ENCODE peak calls at places on chromosomes 5 and 9, in ten cellular contexts. One of them, this sample, is unnamed.

GRCh38 chr9:134987906-134988700 is 70.4 kb upstream of the FCN1 start:
- DNase-seq in Peyer's patch: no peak
- DNase-seq in IMR-90: no peak
- DNase-seq in left ventricle myocardium inferior: no peak
- DNase-seq in dorsolateral prefrontal cortex: peak; percentile 23
- DNase-seq in psoas muscle: no peak
- DNase-seq in heart right ventricle: no peak
- DNase-seq in body of pancreas: peak; percentile 45
- DNase-seq in upper lobe of right lung: peak; percentile 58
- DNase-seq in A549: no peak
- DNase-seq in this sample: no peak

GRCh38 chr9:7011395-7012067 is 253.8 kb downstream of the KDM4C start:
- DNase-seq in Peyer's patch: no peak
- DNase-seq in IMR-90: no peak
- DNase-seq in A549: no peak
- DNase-seq in upper lobe of right lung: no peak
- DNase-seq in dorsolateral prefrontal cortex: no peak
- DNase-seq in left ventricle myocardium inferior: no peak
- DNase-seq in psoas muscle: no peak
- DNase-seq in body of pancreas: no peak
- DNase-seq in heart right ventricle: no peak
- DNase-seq in this sample: no peak

GRCh38 chr9:3478549-3478953 is 47.2 kb downstream of the RFX3 start:
- DNase-seq in body of pancreas: no peak
- DNase-seq in dorsolateral prefrontal cortex: no peak
- DNase-seq in left ventricle myocardium inferior: no peak
- DNase-seq in upper lobe of right lung: no peak
- DNase-seq in A549: no peak
- DNase-seq in psoas muscle: no peak
- DNase-seq in Peyer's patch: no peak
- DNase-seq in heart right ventricle: no peak
- DNase-seq in IMR-90: no peak
- DNase-seq in this sample: no peak

GRCh38 chr9:112884086-112884485 is 6.6 kb downstream of the SLC46A2 start:
- DNase-seq in upper lobe of right lung: no peak
- DNase-seq in A549: no peak
- DNase-seq in left ventricle myocardium inferior: no peak
- DNase-seq in IMR-90: peak; percentile 50
- DNase-seq in psoas muscle: no peak
- DNase-seq in heart right ventricle: no peak
- DNase-seq in body of pancreas: no peak
- DNase-seq in Peyer's patch: no peak
- DNase-seq in dorsolateral prefrontal cortex: no peak
- DNase-seq in this sample: no peak

GRCh38 chr5:72956324-72957140 is 691 bp downstream of the FCHO2 start:
- DNase-seq in psoas muscle: peak; percentile 78
- DNase-seq in upper lobe of right lung: peak; percentile 83
- DNase-seq in A549: peak; percentile 59
- DNase-seq in Peyer's patch: peak; percentile 71
- DNase-seq in body of pancreas: peak; percentile 58
- DNase-seq in IMR-90: peak; percentile 56
- DNase-seq in left ventricle myocardium inferior: peak; percentile 64
- DNase-seq in dorsolateral prefrontal cortex: peak; percentile 70
- DNase-seq in heart right ventricle: peak; percentile 50
- DNase-seq in this sample: peak; percentile 70

GRCh38 chr5:57653636-57654290 is 171.2 kb upstream of the ACTBL2 start:
- DNase-seq in IMR-90: no peak
- DNase-seq in Peyer's patch: no peak
- DNase-seq in psoas muscle: no peak
- DNase-seq in dorsolateral prefrontal cortex: no peak
- DNase-seq in body of pancreas: no peak
- DNase-seq in A549: no peak
- DNase-seq in heart right ventricle: no peak
- DNase-seq in upper lobe of right lung: no peak
- DNase-seq in left ventricle myocardium inferior: no peak
- DNase-seq in this sample: no peak

GRCh38 chr9:37156781-37157356 is 36.5 kb downstream of the ZCCHC7 start:
- DNase-seq in dorsolateral prefrontal cortex: no peak
- DNase-seq in body of pancreas: no peak
- DNase-seq in IMR-90: peak; percentile 38
- DNase-seq in psoas muscle: no peak
- DNase-seq in A549: no peak
- DNase-seq in upper lobe of right lung: no peak
- DNase-seq in Peyer's patch: no peak
- DNase-seq in heart right ventricle: no peak
- DNase-seq in left ventricle myocardium inferior: no peak
- DNase-seq in this sample: no peak

GRCh38 chr9:136219276-136219675 is 14.3 kb upstream of the LHX3 start:
- DNase-seq in heart right ventricle: no peak
- DNase-seq in dorsolateral prefrontal cortex: no peak
- DNase-seq in IMR-90: peak; percentile 58
- DNase-seq in left ventricle myocardium inferior: no peak
- DNase-seq in Peyer's patch: no peak
- DNase-seq in psoas muscle: no peak
- DNase-seq in A549: no peak
- DNase-seq in upper lobe of right lung: no peak
- DNase-seq in body of pancreas: no peak
- DNase-seq in this sample: no peak

GRCh38 chr5:39238366-39239105 is 19.2 kb upstream of the FYB1 start:
- DNase-seq in dorsolateral prefrontal cortex: no peak
- DNase-seq in left ventricle myocardium inferior: no peak
- DNase-seq in heart right ventricle: no peak
- DNase-seq in A549: no peak
- DNase-seq in body of pancreas: no peak
- DNase-seq in IMR-90: no peak
- DNase-seq in Peyer's patch: no peak
- DNase-seq in upper lobe of right lung: no peak
- DNase-seq in psoas muscle: no peak
- DNase-seq in this sample: no peak

GRCh38 chr5:39240750-39241149 is 21.4 kb upstream of the FYB1 start:
- DNase-seq in Peyer's patch: no peak
- DNase-seq in IMR-90: no peak
- DNase-seq in upper lobe of right lung: no peak
- DNase-seq in psoas muscle: no peak
- DNase-seq in left ventricle myocardium inferior: no peak
- DNase-seq in body of pancreas: no peak
- DNase-seq in A549: no peak
- DNase-seq in heart right ventricle: no peak
- DNase-seq in dorsolateral prefrontal cortex: no peak
- DNase-seq in this sample: no peak

GRCh38 chr5:39235648-39236047 is 16.3 kb upstream of the FYB1 start:
- DNase-seq in body of pancreas: no peak
- DNase-seq in left ventricle myocardium inferior: no peak
- DNase-seq in psoas muscle: no peak
- DNase-seq in A549: no peak
- DNase-seq in upper lobe of right lung: no peak
- DNase-seq in heart right ventricle: no peak
- DNase-seq in dorsolateral prefrontal cortex: no peak
- DNase-seq in Peyer's patch: no peak
- DNase-seq in IMR-90: no peak
- DNase-seq in this sample: no peak

GRCh38 chr5:39233783-39234182 is 14.4 kb upstream of the FYB1 start:
- DNase-seq in heart right ventricle: no peak
- DNase-seq in Peyer's patch: no peak
- DNase-seq in A549: no peak
- DNase-seq in psoas muscle: no peak
- DNase-seq in left ventricle myocardium inferior: no peak
- DNase-seq in upper lobe of right lung: no peak
- DNase-seq in dorsolateral prefrontal cortex: no peak
- DNase-seq in IMR-90: no peak
- DNase-seq in body of pancreas: no peak
- DNase-seq in this sample: no peak

DNA sequence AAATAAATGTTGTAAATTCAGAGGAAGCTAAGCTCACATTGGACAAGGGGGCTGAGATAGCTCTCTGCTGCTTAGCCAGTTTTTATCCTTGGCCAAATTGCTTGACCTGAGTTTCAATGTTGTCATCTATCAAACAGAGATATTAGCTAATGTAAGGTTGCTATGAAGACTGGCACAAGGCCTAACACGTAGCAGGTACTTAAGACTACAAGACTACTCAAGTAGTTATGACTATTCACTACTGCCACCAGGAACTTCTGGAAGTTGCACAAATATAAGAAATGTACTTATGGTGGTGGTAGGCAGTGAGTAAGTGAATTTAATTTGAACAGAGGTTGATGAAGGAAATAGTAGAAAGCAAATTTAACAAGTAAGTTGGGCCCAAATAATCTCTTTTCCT is 17.4 kb upstream of the FYB1 start:
- DNase-seq in heart right ventricle: no peak
- DNase-seq in upper lobe of right lung: no peak
- DNase-seq in body of pancreas: no peak
- DNase-seq in Peyer's patch: no peak
- DNase-seq in left ventricle myocardium inferior: no peak
- DNase-seq in IMR-90: no peak
- DNase-seq in A549: no peak
- DNase-seq in psoas muscle: no peak
- DNase-seq in dorsolateral prefrontal cortex: no peak
- DNase-seq in this sample: no peak
- H3K27ac ChIP-seq in heart right ventricle: no peak overlapping the region
- H3K27ac ChIP-seq in upper lobe of right lung: no peak overlapping the region
- H3K27ac ChIP-seq in body of pancreas: no peak overlapping the region
- H3K27ac ChIP-seq in Peyer's patch: no peak overlapping the region
- H3K27ac ChIP-seq in left ventricle myocardium inferior: no peak overlapping the region
- H3K27ac ChIP-seq in IMR-90: no peak overlapping the region
- H3K27ac ChIP-seq in A549: no peak overlapping the region
- H3K27ac ChIP-seq in psoas muscle: no peak overlapping the region
- H3K27ac ChIP-seq in dorsolateral prefrontal cortex: no peak overlapping the region
- H3K27ac ChIP-seq in this sample: no peak overlapping the region

GRCh38 chr9:137268538-137269201 is 8.9 kb upstream of the TOR4A start:
- DNase-seq in A549: no peak
- DNase-seq in IMR-90: no peak
- DNase-seq in upper lobe of right lung: no peak
- DNase-seq in psoas muscle: no peak
- DNase-seq in dorsolateral prefrontal cortex: no peak
- DNase-seq in left ventricle myocardium inferior: no peak
- DNase-seq in Peyer's patch: no peak
- DNase-seq in body of pancreas: no peak
- DNase-seq in heart right ventricle: peak; percentile 34
- DNase-seq in this sample: no peak

GRCh38 chr9:137269231-137269772 is 8.2 kb upstream of the TOR4A start:
- DNase-seq in psoas muscle: peak; percentile 87
- DNase-seq in Peyer's patch: peak; percentile 77
- DNase-seq in upper lobe of right lung: peak; percentile 89
- DNase-seq in heart right ventricle: peak; percentile 62
- DNase-seq in left ventricle myocardium inferior: no peak
- DNase-seq in IMR-90: peak; percentile 60
- DNase-seq in body of pancreas: peak; percentile 80
- DNase-seq in A549: peak; percentile 58
- DNase-seq in dorsolateral prefrontal cortex: no peak
- DNase-seq in this sample: peak; percentile 39

GRCh38 chr9:137266589-137267453 is 10.7 kb upstream of the TOR4A start:
- DNase-seq in A549: no peak
- DNase-seq in upper lobe of right lung: peak; percentile 58
- DNase-seq in psoas muscle: no peak
- DNase-seq in body of pancreas: no peak
- DNase-seq in Peyer's patch: no peak
- DNase-seq in dorsolateral prefrontal cortex: no peak
- DNase-seq in IMR-90: no peak
- DNase-seq in heart right ventricle: no peak
- DNase-seq in left ventricle myocardium inferior: no peak
- DNase-seq in this sample: peak; percentile 63

GRCh38 chr9:137266162-137266527 is 11.0 kb downstream of the NELFB start:
- DNase-seq in psoas muscle: no peak
- DNase-seq in heart right ventricle: peak; percentile 43
- DNase-seq in A549: no peak
- DNase-seq in IMR-90: no peak
- DNase-seq in body of pancreas: no peak
- DNase-seq in dorsolateral prefrontal cortex: no peak
- DNase-seq in left ventricle myocardium inferior: no peak
- DNase-seq in Peyer's patch: no peak
- DNase-seq in upper lobe of right lung: peak; percentile 61
- DNase-seq in this sample: peak; percentile 39

DNA sequence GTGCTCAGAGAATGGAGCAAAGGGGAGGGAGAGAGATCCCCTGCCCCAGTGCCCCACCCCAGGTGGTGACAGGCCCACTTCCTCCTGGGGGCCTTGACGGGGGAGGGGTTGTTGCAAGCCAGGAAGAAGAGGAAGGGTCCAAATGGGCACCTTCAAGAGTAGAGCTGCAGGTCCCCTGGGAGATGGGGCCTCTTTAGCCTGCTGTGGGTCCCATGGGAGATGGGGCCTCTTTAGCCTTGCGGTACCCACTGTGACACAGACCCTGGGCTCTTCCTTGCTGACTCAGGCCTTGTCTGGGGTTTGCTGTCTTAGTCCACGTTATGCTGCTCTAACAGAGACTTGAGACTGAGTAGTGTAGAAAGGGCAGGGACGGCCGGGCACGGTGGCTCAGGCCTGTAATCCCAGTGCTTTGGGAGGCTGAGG is 9.6 kb upstream of the TOR4A start:
- DNase-seq in body of pancreas: no peak
- DNase-seq in left ventricle myocardium inferior: no peak
- DNase-seq in Peyer's patch: peak; percentile 79
- DNase-seq in A549: no peak
- DNase-seq in psoas muscle: no peak
- DNase-seq in upper lobe of right lung: no peak
- DNase-seq in dorsolateral prefrontal cortex: no peak
- DNase-seq in heart right ventricle: no peak
- DNase-seq in IMR-90: peak; percentile 15
- DNase-seq in this sample: peak; percentile 44
- H3K27ac ChIP-seq in body of pancreas: peak overlapping the region; percentile 9
- H3K27ac ChIP-seq in left ventricle myocardium inferior: peak overlapping the region; percentile 86
- H3K27ac ChIP-seq in Peyer's patch: no peak overlapping the region
- H3K27ac ChIP-seq in A549: peak overlapping the region; percentile 56
- H3K27ac ChIP-seq in psoas muscle: peak overlapping the region; percentile 91
- H3K27ac ChIP-seq in upper lobe of right lung: peak overlapping the region; percentile 76
- H3K27ac ChIP-seq in dorsolateral prefrontal cortex: no peak overlapping the region
- H3K27ac ChIP-seq in heart right ventricle: peak overlapping the region; percentile 86
- H3K27ac ChIP-seq in IMR-90: no peak overlapping the region
- H3K27ac ChIP-seq in this sample: no peak overlapping the region

DNA sequence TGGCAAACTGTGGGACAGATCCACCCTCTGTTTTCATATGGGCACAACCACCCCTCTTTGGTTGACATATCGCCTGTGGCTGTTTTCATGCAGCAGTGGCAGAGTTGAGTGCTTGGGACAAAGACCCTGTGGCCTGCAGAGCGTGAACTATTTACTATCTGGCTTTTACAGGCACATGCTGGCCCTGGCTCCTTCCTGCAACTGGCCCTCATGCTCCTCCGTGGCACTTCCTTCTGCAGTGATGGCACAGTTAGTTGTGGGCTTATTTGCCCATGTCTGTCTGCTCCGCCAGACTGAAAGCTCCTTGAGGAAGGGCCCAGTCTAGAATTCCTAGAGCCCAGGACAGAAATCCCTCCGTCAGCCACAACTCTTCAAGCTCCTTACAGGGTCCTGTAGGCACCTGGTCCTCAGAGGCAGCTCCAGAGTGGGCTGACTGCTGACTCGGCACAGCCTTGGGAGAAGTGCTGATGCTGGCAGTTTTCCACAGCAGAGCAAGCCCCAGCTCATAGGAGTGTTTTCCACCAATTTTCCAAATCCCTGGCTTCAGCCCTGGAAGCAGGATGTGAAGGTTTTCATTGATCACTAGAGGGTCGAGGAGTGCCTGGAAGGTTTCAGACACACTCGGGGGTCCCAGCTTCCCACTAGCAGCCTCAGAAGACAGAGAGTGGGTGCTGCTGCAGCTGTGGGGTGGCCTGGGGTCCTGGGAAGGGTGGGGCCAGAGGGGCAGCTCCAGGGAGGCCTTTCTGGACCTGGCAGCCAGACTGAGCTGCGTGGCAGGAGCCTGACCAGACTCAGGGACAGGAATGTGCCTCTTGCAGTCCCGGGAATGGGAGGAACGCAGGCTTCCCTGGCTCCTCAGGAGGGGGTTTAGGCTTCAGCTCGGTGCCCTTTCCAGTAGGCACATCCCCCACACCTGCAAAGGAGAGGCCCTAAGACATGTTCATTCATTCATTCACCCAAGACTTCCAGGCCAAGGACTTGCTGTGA is 56.5 kb upstream of the ANGPTL2 start:
- DNase-seq in upper lobe of right lung: peak; percentile 56
- DNase-seq in heart right ventricle: no peak
- DNase-seq in dorsolateral prefrontal cortex: peak; percentile 45
- DNase-seq in Peyer's patch: peak; percentile 47
- DNase-seq in psoas muscle: peak; percentile 46
- DNase-seq in left ventricle myocardium inferior: no peak
- DNase-seq in IMR-90: no peak
- DNase-seq in A549: no peak
- DNase-seq in body of pancreas: peak; percentile 15
- DNase-seq in this sample: peak; percentile 37
- H3K27ac ChIP-seq in upper lobe of right lung: no peak overlapping the region
- H3K27ac ChIP-seq in heart right ventricle: peak overlapping the region; percentile 71
- H3K27ac ChIP-seq in dorsolateral prefrontal cortex: no peak overlapping the region
- H3K27ac ChIP-seq in Peyer's patch: no peak overlapping the region
- H3K27ac ChIP-seq in psoas muscle: no peak overlapping the region
- H3K27ac ChIP-seq in left ventricle myocardium inferior: peak overlapping the region; percentile 44
- H3K27ac ChIP-seq in IMR-90: no peak overlapping the region
- H3K27ac ChIP-seq in A549: no peak overlapping the region
- H3K27ac ChIP-seq in body of pancreas: no peak overlapping the region
- H3K27ac ChIP-seq in this sample: no peak overlapping the region

DNA sequence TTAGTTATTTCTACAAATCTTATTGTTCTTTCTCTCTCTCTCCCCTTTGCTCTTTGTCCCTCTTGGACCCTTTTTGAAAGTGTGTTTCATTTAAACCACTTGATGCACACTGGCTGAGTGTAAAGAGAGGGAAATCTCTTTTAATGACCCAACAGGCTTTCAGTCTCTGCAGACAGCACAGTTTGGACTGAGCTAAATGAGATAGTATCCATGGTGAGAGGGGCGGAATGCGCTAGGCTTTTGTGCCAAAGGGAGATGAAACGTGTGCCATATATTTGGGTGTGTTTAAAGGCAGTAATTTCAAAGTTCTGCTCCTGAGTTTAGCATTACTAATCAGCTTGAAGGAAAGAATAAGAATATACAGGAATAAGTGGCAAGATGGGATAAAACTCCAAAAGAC is 184.9 kb downstream of the PCSK1 start:
- DNase-seq in left ventricle myocardium inferior: no peak
- DNase-seq in dorsolateral prefrontal cortex: no peak
- DNase-seq in upper lobe of right lung: no peak
- DNase-seq in heart right ventricle: no peak
- DNase-seq in psoas muscle: no peak
- DNase-seq in IMR-90: no peak
- DNase-seq in Peyer's patch: no peak
- DNase-seq in A549: no peak
- DNase-seq in body of pancreas: no peak
- DNase-seq in this sample: no peak
- H3K27ac ChIP-seq in left ventricle myocardium inferior: peak overlapping the region; percentile 87
- H3K27ac ChIP-seq in dorsolateral prefrontal cortex: no peak overlapping the region
- H3K27ac ChIP-seq in upper lobe of right lung: peak overlapping the region; percentile 28
- H3K27ac ChIP-seq in heart right ventricle: peak overlapping the region; percentile 86
- H3K27ac ChIP-seq in psoas muscle: no peak overlapping the region
- H3K27ac ChIP-seq in IMR-90: peak overlapping the region; percentile 95
- H3K27ac ChIP-seq in Peyer's patch: no peak overlapping the region
- H3K27ac ChIP-seq in A549: no peak overlapping the region
- H3K27ac ChIP-seq in body of pancreas: peak overlapping the region; percentile 52
- H3K27ac ChIP-seq in this sample: peak overlapping the region; percentile 64